ENCODE peak calls at places on chromosomes 13 and 19, in nine cellular contexts. X, T, L, S, J, U, A, P and D are unnamed samples.

GRCh38 chr13:38819053-38819452 is 132.2 kb downstream of the FREM2 start:
- DNase-seq in X (no peak), T (no peak), L (no peak), S (peak; percentile 57), J (no peak), U (peak; percentile 51), A (no peak), P (peak; percentile 89), D (no peak)

GRCh38 chr19:35144600-35145436 is 1.8 kb downstream of the FXYD7 start:
- DNase-seq in X (no peak), T (no peak), L (no peak), S (peak; percentile 66), J (no peak), U (peak; percentile 30), A (no peak), P (peak; percentile 24), D (no peak)

GRCh38 chr19:37999309-38000213 is 92.6 kb downstream of the SIPA1L3 start:
- DNase-seq in X (no peak), T (peak; percentile 92), L (peak; percentile 71), S (no peak), J (no peak), U (no peak), A (no peak), P (no peak), D (peak; percentile 89)

GRCh38 chr19:48470281-48470680 is 1.1 kb downstream of the CYTH2 start:
- DNase-seq in X (no peak), T (no peak), L (no peak), S (no peak), J (no peak), U (no peak), A (no peak), P (no peak), D (no peak)

GRCh38 chr13:33480561-33480960 is 195.0 kb upstream of the STARD13 start:
- DNase-seq in X (no peak), T (no peak), L (no peak), S (no peak), J (no peak), U (no peak), A (no peak), P (no peak), D (no peak)

GRCh38 chr19:11346104-11346940 is at the start of the genes CCDC159 and TMEM205:
- DNase-seq in X (peak; percentile 97), T (peak; percentile 97), L (peak; percentile 98), S (peak; percentile 99), J (peak; percentile 98), U (peak; percentile 99), A (peak; percentile 99), P (peak; percentile 91), D (peak; percentile 96)

GRCh38 chr19:7844951-7845350 is 14.9 kb downstream of the EVI5L start:
- DNase-seq in X (no peak), T (no peak), L (peak; percentile 10), S (no peak), J (no peak), U (no peak), A (no peak), P (no peak), D (no peak)

GRCh38 chr13:99528547-99528946 is 27.3 kb downstream of the TM9SF2 start:
- DNase-seq in X (no peak), T (no peak), L (no peak), S (no peak), J (no peak), U (no peak), A (no peak), P (peak; percentile 17), D (no peak)

GRCh38 chr13:50033696-50034095 is 18.5 kb downstream of the KCNRG start:
- DNase-seq in X (no peak), T (no peak), L (no peak), S (no peak), J (no peak), U (no peak), A (no peak), P (no peak), D (peak; percentile 30)

GRCh38 chr13:59352600-59352999 is 811.1 kb downstream of the DIAPH3 start:
- DNase-seq in X (no peak), T (no peak), L (no peak), S (no peak), J (no peak), U (no peak), A (no peak), P (no peak), D (no peak)

GRCh38 chr13:48750588-48751383 is 97.1 kb downstream of the CYSLTR2 start:
- DNase-seq in X (no peak), T (no peak), L (peak; percentile 70), S (no peak), J (no peak), U (peak; percentile 14), A (no peak), P (no peak), D (no peak)

GRCh38 chr13:24890256-24890655 is 126.3 kb downstream of the RNF17 start:
- DNase-seq in X (no peak), T (no peak), L (no peak), S (no peak), J (no peak), U (no peak), A (no peak), P (no peak), D (no peak)

GRCh38 chr19:8192227-8192820 is 16.8 kb upstream of the CERS4 start:
- DNase-seq in X (no peak), T (no peak), L (no peak), S (no peak), J (no peak), U (no peak), A (no peak), P (no peak), D (no peak)

GRCh38 chr19:19115954-19116353 is 22.3 kb downstream of the TMEM161A start:
- DNase-seq in X (peak; percentile 36), T (no peak), L (no peak), S (no peak), J (no peak), U (peak; percentile 48), A (no peak), P (no peak), D (no peak)